ENCODE peak calls at places on chromosomes 12 and 14, in seven cellular contexts. N is NCI-H1417, I is right lobe of liver, Z is IMR-90, L is left ventricle myocardium inferior, T is Kasumi-1, W is lower leg skin. K is an unnamed sample.
A peak's percentile ranks its signal among the peaks of the same experiment; 100 is the strongest.

GRCh38 chr12:119784673-119785072 is 92.4 kb downstream of the CIT start:
- DNase-seq in N (no peak), I (no peak), Z (no peak), L (no peak), T (no peak), W (no peak), K (no peak)

GRCh38 chr14:55730602-55731001 is 150.6 kb downstream of the KTN1 start:
- DNase-seq in N (no peak), I (no peak), Z (peak; percentile 19), L (no peak), T (no peak), W (no peak), K (peak; percentile 17)

GRCh38 chr12:67148265-67148664 is 120.9 kb upstream of the CAND1 start:
- DNase-seq in N (no peak), I (no peak), Z (no peak), L (no peak), T (peak; percentile 10), W (no peak), K (peak; percentile 2)

GRCh38 chr14:61751475-61751989 is 10.7 kb upstream of the SNAPC1 start:
- DNase-seq in N (no peak), I (no peak), Z (no peak), L (no peak), T (no peak), W (no peak), K (no peak)

GRCh38 chr14:30641207-30641606 is 19.1 kb downstream of the SCFD1 start:
- DNase-seq in N (no peak), I (no peak), Z (no peak), L (no peak), T (no peak), W (no peak), K (no peak)

GRCh38 chr12:26122681-26123481 is 2.0 kb downstream of the BHLHE41 start:
- DNase-seq in N (peak; percentile 33), I (peak; percentile 59), Z (peak; percentile 79), L (peak; percentile 63), T (peak; percentile 39), W (peak; percentile 93), K (no peak)

GRCh38 chr12:94621662-94622359 is 28.5 kb downstream of the TMCC3 start:
- DNase-seq in N (no peak), I (no peak), Z (peak; percentile 47), L (no peak), T (no peak), W (no peak), K (no peak)

GRCh38 chr12:30989754-30990153 is 63.2 kb downstream of the TSPAN11 start:
- DNase-seq in N (peak; percentile 58), I (no peak), Z (no peak), L (peak; percentile 59), T (peak; percentile 19), W (no peak), K (peak; percentile 4)

GRCh38 chr12:46825526-46826414 is at the start of gene SLC38A4:
- DNase-seq in N (no peak), I (peak; percentile 88), Z (peak; percentile 32), L (peak; percentile 35), T (no peak), W (no peak), K (no peak)

GRCh38 chr12:88391556-88391955 is 188.7 kb downstream of the KITLG start:
- DNase-seq in N (no peak), I (no peak), Z (peak; percentile 88), L (no peak), T (no peak), W (no peak), K (no peak)

GRCh38 chr14:100873083-100873482 is 30.4 kb downstream of the RTL1 start:
- DNase-seq in N (no peak), I (peak; percentile 29), Z (no peak), L (peak; percentile 0), T (no peak), W (no peak), K (no peak)

GRCh38 chr12:124385219-124385969 is 90.5 kb downstream of the RFLNA start:
- DNase-seq in N (no peak), I (no peak), Z (peak; percentile 85), L (no peak), T (no peak), W (no peak), K (no peak)

GRCh38 chr12:20220339-20220738 is 148.0 kb upstream of the PDE3A start:
- DNase-seq in N (no peak), I (no peak), Z (peak; percentile 34), L (no peak), T (peak; percentile 54), W (no peak), K (no peak)

GRCh38 chr12:42976122-42976521 is 386.6 kb upstream of the PRICKLE1 start:
- DNase-seq in N (no peak), I (no peak), Z (no peak), L (no peak), T (no peak), W (no peak), K (no peak)

GRCh38 chr12:131352296-131352900 is 358.5 kb upstream of the SFSWAP start:
- DNase-seq in N (no peak), I (no peak), Z (no peak), L (no peak), T (no peak), W (peak; percentile 74), K (no peak)

GRCh38 chr14:32370720-32371119 is 41.6 kb downstream of the AKAP6 start:
- DNase-seq in N (no peak), I (no peak), Z (peak; percentile 89), L (no peak), T (no peak), W (no peak), K (no peak)

GRCh38 chr14:47485421-47485820 is 190.0 kb downstream of the MDGA2 start:
- DNase-seq in N (no peak), I (no peak), Z (no peak), L (no peak), T (no peak), W (no peak), K (no peak)

GRCh38 chr14:64109821-64110554 is 184.2 kb downstream of the ESR2 start:
- DNase-seq in N (no peak), I (no peak), Z (peak; percentile 49), L (no peak), T (no peak), W (no peak), K (no peak)

GRCh38 chr12:6056406-6057211 is 67.9 kb downstream of the VWF start:
- DNase-seq in N (no peak), I (peak; percentile 53), Z (no peak), L (no peak), T (no peak), W (no peak), K (no peak)

GRCh38 chr14:51552768-51553426 is 98.8 kb upstream of the FRMD6 start:
- DNase-seq in N (peak; percentile 86), I (peak; percentile 81), Z (no peak), L (no peak), T (no peak), W (no peak), K (no peak)

GRCh38 chr14:77375973-77376372 is 921 bp downstream of the TMED8 start:
- DNase-seq in N (no peak), I (no peak), Z (no peak), L (no peak), T (no peak), W (no peak), K (no peak)

GRCh38 chr12:8647968-8648367 is 14.7 kb downstream of the MFAP5 start:
- DNase-seq in N (no peak), I (no peak), Z (no peak), L (no peak), T (no peak), W (no peak), K (no peak)

K was measured in AML-193.